ENCODE peak calls at places on chromosome 20, in four cellular contexts. E is A549, Z is K562, A is HepG2. X is an unnamed sample.

GRCh38 chr20:57231951-57232428 is 34.5 kb downstream of the BMP7 start:
- DNase-seq in E (no peak), Z (no peak), A (no peak), X (no peak)

GRCh38 chr20:57560554-57561355 is at the start of gene PCK1:
- DNase-seq in E (peak), Z (peak), A (peak), X (peak)

GRCh38 chr20:52972965-52973819 is 1.0 kb downstream of the TSHZ2 start:
- DNase-seq in E (no peak), Z (no peak), A (no peak), X (no peak)

GRCh38 chr20:3158968-3159431 is 665 bp downstream of the FASTKD5 start:
- DNase-seq in E (no peak), Z (peak), A (no peak), X (peak)

GRCh38 chr20:38804682-38805501 is 605 bp upstream of the PPP1R16B start:
- DNase-seq in E (no peak), Z (peak), A (no peak), X (no peak)

GRCh38 chr20:47506335-47506734 is 4.6 kb downstream of the NCOA3 start:
- DNase-seq in E (no peak), Z (no peak), A (no peak), X (no peak)

GRCh38 chr20:44084439-44084838 is 102.5 kb downstream of the JPH2 start:
- DNase-seq in E (no peak), Z (no peak), A (no peak), X (no peak)

GRCh38 chr20:5000263-5001173 is 792 bp downstream of the SLC23A2 start:
- DNase-seq in E (no peak), Z (no peak), A (peak), X (peak)

GRCh38 chr20:50713677-50714101 is 17.7 kb upstream of the PARD6B start:
- DNase-seq in E (no peak), Z (peak), A (no peak), X (peak)

GRCh38 chr20:5191829-5192569 is 65.2 kb downstream of the CDS2 start:
- DNase-seq in E (peak), Z (peak), A (peak), X (peak)

GRCh38 chr20:34891166-34892062 is 15.0 kb downstream of the ACSS2 start:
- DNase-seq in E (no peak), Z (no peak), A (no peak), X (peak)

GRCh38 chr20:38725458-38725958 is 1.2 kb downstream of the SLC32A1 start:
- DNase-seq in E (no peak), Z (no peak), A (no peak), X (no peak)

GRCh38 chr20:59207742-59208357 is 44.2 kb downstream of the ZNF831 start:
- DNase-seq in E (peak), Z (peak), A (peak), X (no peak)

GRCh38 chr20:32823737-32824588 is 4.2 kb downstream of the MAPRE1 start:
- DNase-seq in E (no peak), Z (no peak), A (peak), X (peak)

GRCh38 chr20:45456632-45457031 is 12.9 kb upstream of the WFDC2 start:
- DNase-seq in E (no peak), Z (peak), A (peak), X (no peak)

GRCh38 chr20:34948030-34948429 is 7.6 kb downstream of the GSS start:
- DNase-seq in E (no peak), Z (no peak), A (no peak), X (peak)

GRCh38 chr20:650954-651353 is 2.0 kb downstream of the SRXN1 start:
- DNase-seq in E (no peak), Z (no peak), A (no peak), X (no peak)

GRCh38 chr20:61515922-61516321 is 263.9 kb downstream of the CDH4 start:
- DNase-seq in E (no peak), Z (no peak), A (no peak), X (no peak)

GRCh38 chr20:12171927-12172581 is 254.4 kb downstream of the BTBD3 start:
- DNase-seq in E (no peak), Z (no peak), A (no peak), X (peak)

GRCh38 chr20:6756961-6757595 is 10.4 kb upstream of the BMP2 start:
- DNase-seq in E (no peak), Z (no peak), A (no peak), X (no peak)

GRCh38 chr20:1876975-1877603 is 18.1 kb upstream of the SIRPA start:
- DNase-seq in E (peak), Z (no peak), A (no peak), X (peak)
- TF ChIP-seq MAZ in E (no peak), Z (no peak), A (no peak), X (no peak)

GRCh38 chr20:63819224-63819917 is 11.7 kb downstream of the ZBTB46 start:
- DNase-seq in E (peak), Z (peak), A (peak), X (peak)
- TF ChIP-seq CTCF in E (peak), Z (peak), A (peak), X (peak)

GRCh38 chr20:63434599-63435378 is 37.7 kb downstream of the KCNQ2 start:
- DNase-seq in E (peak), Z (peak), A (peak), X (peak)
- TF ChIP-seq MAZ in E (no peak), Z (no peak), A (no peak), X (no peak)

GRCh38 chr20:21053002-21053762 is 53.0 kb downstream of the LINC00237 start:
- DNase-seq in E (no peak), Z (no peak), A (peak), X (no peak)
- TF ChIP-seq CTCF in E (no peak), Z (peak), A (peak), X (no peak)

GRCh38 chr20:55919319-55919718 is 86.0 kb downstream of the CBLN4 start:
- DNase-seq in E (no peak), Z (no peak), A (no peak), X (no peak)

GRCh38 chr20:55918471-55918870 is 86.8 kb downstream of the CBLN4 start:
- DNase-seq in E (no peak), Z (no peak), A (no peak), X (no peak)
- TF ChIP-seq MAZ in E (no peak), Z (no peak), A (no peak), X (no peak)

GRCh38 chr20:22245139-22245538 is 339.2 kb downstream of the FOXA2 start:
- DNase-seq in E (no peak), Z (no peak), A (peak), X (no peak)

GRCh38 chr20:22243063-22243462 is 341.3 kb downstream of the FOXA2 start:
- DNase-seq in E (no peak), Z (no peak), A (no peak), X (no peak)

GRCh38 chr20:22248052-22248667 is 336.2 kb downstream of the FOXA2 start:
- DNase-seq in E (peak), Z (peak), A (peak), X (no peak)
- TF ChIP-seq CTCF in E (peak), Z (peak), A (peak), X (peak)

GRCh38 chr20:19974621-19975435 is 42.3 kb upstream of the NAA20 start:
- DNase-seq in E (peak), Z (no peak), A (no peak), X (peak)
- TF ChIP-seq MAZ in E (no peak), Z (no peak), A (no peak), X (peak)

GRCh38 chr20:13786143-13786828 is 1.5 kb downstream of the NDUFAF5 start:
- DNase-seq in E (no peak), Z (peak), A (no peak), X (no peak)

GRCh38 chr20:13784271-13784892 is 337 bp downstream of the ESF1 start:
- DNase-seq in E (peak), Z (no peak), A (no peak), X (no peak)

GRCh38 chr20:13783528-13783927 is 1.2 kb downstream of the ESF1 start:
- DNase-seq in E (no peak), Z (no peak), A (no peak), X (no peak)

GRCh38 chr20:13788167-13788834 is 3.5 kb downstream of the NDUFAF5 start:
- DNase-seq in E (peak), Z (peak), A (peak), X (peak)

GRCh38 chr20:13784893-13785715 is at the start of the genes ESF1 and NDUFAF5:
- DNase-seq in E (peak), Z (peak), A (peak), X (peak)
- TF ChIP-seq CTCF in E (no peak), Z (no peak), A (peak), X (no peak)